ENCODE peak calls at places on chromosomes 6 and 20, in ten cellular contexts. One of them, this sample, is unnamed.

GRCh38 chr6:85347787-85348186 is 102.1 kb upstream of the NT5E start:
- DNase-seq in stomach: no peak
- DNase-seq in T1000: no peak
- DNase-seq in astrocyte of the cerebellum: no peak
- DNase-seq in GM12865: no peak
- DNase-seq in naive B cell: no peak
- DNase-seq in activated gamma-delta T cell treated with Interleukin-2 at 50 U/mL for 16 hours: no peak
- DNase-seq in AG04450: no peak
- DNase-seq in sigmoid colon: no peak
- DNase-seq in activated T-helper 1 cell treated with Interleukin-2 at 50 U/mL for 16 hours: no peak
- DNase-seq in this sample: no peak

GRCh38 chr20:62208805-62209755 is 11.0 kb downstream of the HRH3 start:
- DNase-seq in sigmoid colon: no peak
- DNase-seq in stomach: peak; percentile 33
- DNase-seq in activated gamma-delta T cell treated with Interleukin-2 at 50 U/mL for 16 hours: no peak
- DNase-seq in AG04450: no peak
- DNase-seq in astrocyte of the cerebellum: no peak
- DNase-seq in naive B cell: no peak
- DNase-seq in activated T-helper 1 cell treated with Interleukin-2 at 50 U/mL for 16 hours: no peak
- DNase-seq in GM12865: no peak
- DNase-seq in T1000: no peak
- DNase-seq in this sample: no peak

GRCh38 chr6:31498748-31499147 is 803 bp downstream of the MICB start:
- DNase-seq in T1000: no peak
- DNase-seq in activated T-helper 1 cell treated with Interleukin-2 at 50 U/mL for 16 hours: no peak
- DNase-seq in naive B cell: no peak
- DNase-seq in AG04450: no peak
- DNase-seq in stomach: no peak
- DNase-seq in sigmoid colon: no peak
- DNase-seq in GM12865: no peak
- DNase-seq in astrocyte of the cerebellum: no peak
- DNase-seq in activated gamma-delta T cell treated with Interleukin-2 at 50 U/mL for 16 hours: no peak
- DNase-seq in this sample: no peak

GRCh38 chr6:1619666-1620503 is 10.2 kb downstream of the FOXC1 start:
- DNase-seq in T1000: no peak
- DNase-seq in activated T-helper 1 cell treated with Interleukin-2 at 50 U/mL for 16 hours: no peak
- DNase-seq in naive B cell: no peak
- DNase-seq in AG04450: no peak
- DNase-seq in activated gamma-delta T cell treated with Interleukin-2 at 50 U/mL for 16 hours: no peak
- DNase-seq in sigmoid colon: peak; percentile 56
- DNase-seq in GM12865: peak; percentile 25
- DNase-seq in stomach: no peak
- DNase-seq in astrocyte of the cerebellum: no peak
- DNase-seq in this sample: no peak

GRCh38 chr6:47076422-47077344 is 34.6 kb upstream of the ADGRF1 start:
- DNase-seq in astrocyte of the cerebellum: no peak
- DNase-seq in AG04450: no peak
- DNase-seq in activated T-helper 1 cell treated with Interleukin-2 at 50 U/mL for 16 hours: no peak
- DNase-seq in activated gamma-delta T cell treated with Interleukin-2 at 50 U/mL for 16 hours: no peak
- DNase-seq in sigmoid colon: no peak
- DNase-seq in stomach: peak; percentile 84
- DNase-seq in T1000: no peak
- DNase-seq in GM12865: no peak
- DNase-seq in naive B cell: no peak
- DNase-seq in this sample: no peak

GRCh38 chr6:145699462-145699861 is 35.9 kb downstream of the EPM2A start:
- DNase-seq in activated T-helper 1 cell treated with Interleukin-2 at 50 U/mL for 16 hours: no peak
- DNase-seq in T1000: no peak
- DNase-seq in naive B cell: no peak
- DNase-seq in AG04450: peak; percentile 10
- DNase-seq in activated gamma-delta T cell treated with Interleukin-2 at 50 U/mL for 16 hours: no peak
- DNase-seq in stomach: no peak
- DNase-seq in sigmoid colon: no peak
- DNase-seq in astrocyte of the cerebellum: no peak
- DNase-seq in GM12865: no peak
- DNase-seq in this sample: no peak

GRCh38 chr6:127900935-127901334 is at the start of gene THEMIS:
- DNase-seq in T1000: no peak
- DNase-seq in GM12865: no peak
- DNase-seq in AG04450: no peak
- DNase-seq in astrocyte of the cerebellum: no peak
- DNase-seq in naive B cell: no peak
- DNase-seq in activated gamma-delta T cell treated with Interleukin-2 at 50 U/mL for 16 hours: peak; percentile 49
- DNase-seq in activated T-helper 1 cell treated with Interleukin-2 at 50 U/mL for 16 hours: no peak
- DNase-seq in sigmoid colon: no peak
- DNase-seq in stomach: no peak
- DNase-seq in this sample: peak; percentile 38

GRCh38 chr6:110650755-110651154 is 164.5 kb downstream of the CDK19 start:
- DNase-seq in sigmoid colon: no peak
- DNase-seq in T1000: no peak
- DNase-seq in AG04450: no peak
- DNase-seq in naive B cell: no peak
- DNase-seq in activated gamma-delta T cell treated with Interleukin-2 at 50 U/mL for 16 hours: no peak
- DNase-seq in GM12865: no peak
- DNase-seq in astrocyte of the cerebellum: no peak
- DNase-seq in activated T-helper 1 cell treated with Interleukin-2 at 50 U/mL for 16 hours: no peak
- DNase-seq in stomach: no peak
- DNase-seq in this sample: no peak

GRCh38 chr6:18122128-18123093 is at the start of gene NHLRC1:
- DNase-seq in AG04450: peak; percentile 67
- DNase-seq in activated gamma-delta T cell treated with Interleukin-2 at 50 U/mL for 16 hours: peak; percentile 71
- DNase-seq in sigmoid colon: peak; percentile 95
- DNase-seq in GM12865: peak; percentile 92
- DNase-seq in T1000: peak; percentile 60
- DNase-seq in naive B cell: peak; percentile 77
- DNase-seq in activated T-helper 1 cell treated with Interleukin-2 at 50 U/mL for 16 hours: peak; percentile 50
- DNase-seq in stomach: peak; percentile 91
- DNase-seq in astrocyte of the cerebellum: peak; percentile 57
- DNase-seq in this sample: peak; percentile 63

GRCh38 chr6:41940759-41941279 is 789 bp downstream of the CCND3 start:
- DNase-seq in naive B cell: peak; percentile 31
- DNase-seq in sigmoid colon: peak; percentile 75
- DNase-seq in AG04450: no peak
- DNase-seq in stomach: peak; percentile 44
- DNase-seq in GM12865: peak; percentile 55
- DNase-seq in astrocyte of the cerebellum: no peak
- DNase-seq in activated T-helper 1 cell treated with Interleukin-2 at 50 U/mL for 16 hours: peak; percentile 43
- DNase-seq in T1000: no peak
- DNase-seq in activated gamma-delta T cell treated with Interleukin-2 at 50 U/mL for 16 hours: peak; percentile 62
- DNase-seq in this sample: peak; percentile 47

GRCh38 chr20:23147647-23147963 is 61.5 kb upstream of the CD93 start:
- DNase-seq in activated T-helper 1 cell treated with Interleukin-2 at 50 U/mL for 16 hours: no peak
- DNase-seq in stomach: no peak
- DNase-seq in T1000: no peak
- DNase-seq in activated gamma-delta T cell treated with Interleukin-2 at 50 U/mL for 16 hours: no peak
- DNase-seq in GM12865: no peak
- DNase-seq in astrocyte of the cerebellum: no peak
- DNase-seq in AG04450: no peak
- DNase-seq in naive B cell: no peak
- DNase-seq in sigmoid colon: no peak
- DNase-seq in this sample: no peak

GRCh38 chr6:142374965-142375733 is 73.3 kb downstream of the ADGRG6 start:
- DNase-seq in astrocyte of the cerebellum: no peak
- DNase-seq in activated T-helper 1 cell treated with Interleukin-2 at 50 U/mL for 16 hours: no peak
- DNase-seq in naive B cell: no peak
- DNase-seq in sigmoid colon: no peak
- DNase-seq in GM12865: no peak
- DNase-seq in T1000: no peak
- DNase-seq in stomach: no peak
- DNase-seq in AG04450: no peak
- DNase-seq in activated gamma-delta T cell treated with Interleukin-2 at 50 U/mL for 16 hours: no peak
- DNase-seq in this sample: no peak

GRCh38 chr6:168009331-168009730 is 11.9 kb downstream of the KIF25 start:
- DNase-seq in AG04450: no peak
- DNase-seq in activated gamma-delta T cell treated with Interleukin-2 at 50 U/mL for 16 hours: no peak
- DNase-seq in T1000: no peak
- DNase-seq in astrocyte of the cerebellum: no peak
- DNase-seq in sigmoid colon: no peak
- DNase-seq in GM12865: no peak
- DNase-seq in activated T-helper 1 cell treated with Interleukin-2 at 50 U/mL for 16 hours: no peak
- DNase-seq in stomach: no peak
- DNase-seq in naive B cell: no peak
- DNase-seq in this sample: no peak